ENCODE peak calls at places on chromosome 1, in eight cellular contexts. X, F, O, A, N, P, H and C are unnamed samples.
A peak's percentile ranks its signal among the peaks of the same experiment; 100 is the strongest.

GRCh38 chr1:36807262-36807661 is 227.1 kb downstream of the GRIK3 start:
- DNase-seq in H (no peak), O (no peak), P (no peak), A (peak; percentile 25), F (no peak), X (no peak), N (no peak), C (peak; percentile 38)

GRCh38 chr1:66809736-66810326 is 8.8 kb upstream of the INSL5 start:
- DNase-seq in P (no peak), F (no peak), N (no peak), X (no peak), O (no peak), A (no peak), H (no peak), C (peak; percentile 22)

GRCh38 chr1:28885472-28885877 is 28.9 kb upstream of the EPB41 start:
- DNase-seq in A (no peak), P (no peak), N (no peak), F (no peak), H (no peak), O (no peak), X (peak; percentile 71), C (peak; percentile 17)

GRCh38 chr1:159916240-159917051 is 8.9 kb downstream of the TAGLN2 start:
- DNase-seq in N (peak; percentile 22), O (no peak), A (no peak), X (no peak), F (no peak), P (no peak), H (peak; percentile 79), C (peak; percentile 88)

GRCh38 chr1:234272656-234273312 is 100.5 kb upstream of the COA6 start:
- DNase-seq in N (peak; percentile 43), F (no peak), A (no peak), H (no peak), O (no peak), P (no peak), X (no peak), C (peak; percentile 88)

GRCh38 chr1:218692808-218693207 is 347.7 kb downstream of the TGFB2 start:
- DNase-seq in P (no peak), X (no peak), N (peak; percentile 56), F (no peak), A (no peak), H (no peak), O (no peak), C (peak; percentile 14)

GRCh38 chr1:241964550-241965241 is 7.1 kb downstream of the BECN2 start:
- DNase-seq in X (no peak), P (no peak), N (no peak), A (peak; percentile 36), H (no peak), F (no peak), O (no peak), C (no peak)

GRCh38 chr1:110600716-110601115 is 5.4 kb downstream of the KCNA2 start:
- DNase-seq in P (no peak), H (no peak), O (no peak), A (peak; percentile 1), X (no peak), F (no peak), N (no peak), C (no peak)

GRCh38 chr1:13523780-13524477 is 10.1 kb upstream of the LRRC38 start:
- DNase-seq in H (no peak), F (no peak), N (no peak), O (no peak), X (no peak), P (no peak), A (no peak), C (no peak)

GRCh38 chr1:54581621-54582035 is 33.6 kb downstream of the ACOT11 start:
- DNase-seq in X (no peak), P (peak; percentile 93), F (no peak), N (peak; percentile 16), H (peak; percentile 88), O (no peak), A (peak; percentile 98), C (peak; percentile 80)

GRCh38 chr1:40824591-40825429 is 37.4 kb downstream of the CITED4 start:
- DNase-seq in H (no peak), X (no peak), A (no peak), F (no peak), N (no peak), O (no peak), P (no peak), C (no peak)

GRCh38 chr1:228084325-228084724 is 1.8 kb downstream of the ARF1 start:
- DNase-seq in F (no peak), X (no peak), H (no peak), O (no peak), A (no peak), N (no peak), P (no peak), C (no peak)

GRCh38 chr1:42013881-42014470 is 95.3 kb upstream of the HIVEP3 start:
- DNase-seq in F (peak; percentile 17), X (peak; percentile 56), H (no peak), N (no peak), O (no peak), P (no peak), A (peak; percentile 26), C (no peak)

GRCh38 chr1:202580604-202581003 is 129.7 kb downstream of the SYT2 start:
- DNase-seq in H (no peak), N (no peak), F (no peak), P (no peak), X (no peak), A (no peak), O (no peak), C (peak; percentile 69)

GRCh38 chr1:9846611-9847171 is 22.9 kb upstream of the CLSTN1 start:
- DNase-seq in N (peak; percentile 30), P (no peak), X (no peak), F (no peak), H (no peak), O (no peak), A (no peak), C (peak; percentile 22)

GRCh38 chr1:226512076-226512728 is 36.4 kb upstream of the STUM start:
- DNase-seq in F (no peak), P (no peak), A (no peak), X (no peak), N (no peak), H (no peak), O (no peak), C (no peak)

GRCh38 chr1:183247066-183247465 is 61.0 kb downstream of the LAMC2 start:
- DNase-seq in H (no peak), X (no peak), O (no peak), A (no peak), F (no peak), N (no peak), P (no peak), C (no peak)

GRCh38 chr1:47351305-47351704 is 17.7 kb downstream of the CMPK1 start:
- DNase-seq in F (no peak), H (no peak), P (no peak), N (no peak), X (no peak), A (no peak), O (no peak), C (no peak)

GRCh38 chr1:44747878-44748277 is 8.2 kb downstream of the KIF2C start:
- DNase-seq in H (no peak), P (no peak), N (no peak), F (no peak), A (no peak), O (no peak), X (no peak), C (no peak)

GRCh38 chr1:230771773-230772354 is 24.7 kb downstream of the CAPN9 start:
- DNase-seq in A (no peak), X (no peak), P (no peak), F (no peak), O (no peak), H (no peak), N (no peak), C (no peak)

GRCh38 chr1:112267929-112268328 is 128.1 kb upstream of the CTTNBP2NL start:
- DNase-seq in H (no peak), P (peak; percentile 32), X (no peak), A (peak; percentile 36), F (no peak), N (no peak), O (no peak), C (no peak)

GRCh38 chr1:155192346-155193274 is 15.1 kb downstream of the THBS3 start:
- DNase-seq in N (peak; percentile 90), A (no peak), X (no peak), P (peak; percentile 89), H (no peak), O (peak; percentile 24), F (peak; percentile 60), C (peak; percentile 98)

GRCh38 chr1:5385400-5385799 is 606.8 kb downstream of the NPHP4 start:
- DNase-seq in N (no peak), H (no peak), P (no peak), A (no peak), F (no peak), O (no peak), X (no peak), C (no peak)

GRCh38 chr1:165549908-165550480 is 6.2 kb downstream of the LRRC52 start:
- DNase-seq in P (peak; percentile 55), H (no peak), O (no peak), N (peak; percentile 84), X (no peak), A (no peak), F (no peak), C (no peak)

GRCh38 chr1:230292739-230293720 is 133.1 kb downstream of the PGBD5 start:
- DNase-seq in F (no peak), X (no peak), A (no peak), P (no peak), N (peak; percentile 98), O (no peak), H (no peak), C (peak; percentile 97)

GRCh38 chr1:11523746-11524464 is 45.0 kb downstream of the DISP3 start:
- DNase-seq in N (no peak), A (no peak), O (no peak), X (no peak), H (no peak), F (no peak), P (no peak), C (no peak)

GRCh38 chr1:66292944-66293343 is 241.0 kb upstream of the SGIP1 start:
- DNase-seq in P (no peak), H (no peak), A (peak; percentile 26), F (no peak), O (no peak), X (no peak), N (no peak), C (no peak)

GRCh38 chr1:215360786-215361185 is 206.3 kb upstream of the KCTD3 start:
- DNase-seq in F (no peak), P (no peak), H (no peak), X (no peak), N (no peak), O (no peak), A (no peak), C (no peak)

GRCh38 chr1:200221614-200222282 is 188.1 kb downstream of the ZNF281 start:
- DNase-seq in O (no peak), X (no peak), P (no peak), A (no peak), N (no peak), H (no peak), F (peak; percentile 9), C (no peak)

GRCh38 chr1:15756143-15757015 is 2.2 kb upstream of the FBLIM1 start:
- DNase-seq in F (peak; percentile 39), N (peak; percentile 33), X (no peak), H (no peak), A (no peak), O (no peak), P (no peak), C (peak; percentile 71)

GRCh38 chr1:32928285-32928684 is 27.1 kb upstream of the TMEM54 start:
- DNase-seq in P (no peak), A (no peak), N (no peak), O (no peak), H (no peak), F (no peak), X (no peak), C (no peak)

GRCh38 chr1:227789042-227789880 is 26.2 kb upstream of the PRSS38 start:
- DNase-seq in N (no peak), P (peak; percentile 28), X (peak; percentile 63), F (no peak), A (peak; percentile 24), H (no peak), O (no peak), C (peak; percentile 46)

GRCh38 chr1:149934326-149934725 is 2.4 kb downstream of the MTMR11 start:
- DNase-seq in A (no peak), F (no peak), N (no peak), O (no peak), H (no peak), P (no peak), X (no peak), C (no peak)